ENCODE peak calls at places on chromosomes 11 and 22, in seven cellular contexts. J is left ventricle myocardium superior; F is skeletal muscle cell; Z is activated CD4-positive, alpha-beta T cell treated with anti-CD3 and anti-CD28 coated beads, Interleukin-2, amount 50 U/mL, for 4 hours; I is stimulated activated CD8-positive, alpha-beta memory T cell treated with anti-CD3 and anti-CD28 coated beads, Interleukin-15, amount 100 ng/mL, for 48 hours; Q is RWPE1; U is activated gamma-delta T cell treated with Interleukin-2 at 50 U/mL for 16 hours. S is an unnamed sample.

GRCh38 chr11:111460752-111461305 is 51.4 kb downstream of the BTG4 start:
- DNase-seq in F (peak), Z (no peak), Q (no peak), I (no peak), U (no peak), J (no peak), S (no peak)

GRCh38 chr11:99589771-99590170 is 569.0 kb downstream of the CNTN5 start:
- DNase-seq in I (no peak), J (no peak), Z (no peak), F (no peak), Q (no peak), U (no peak), S (no peak)

GRCh38 chr11:10568486-10568941 is at the start of gene LYVE1:
- DNase-seq in I (no peak), J (no peak), Z (no peak), U (no peak), F (peak), Q (no peak), S (no peak)

GRCh38 chr11:133913761-133914160 is 43.0 kb downstream of the IGSF9B start:
- DNase-seq in Q (no peak), F (no peak), I (no peak), J (no peak), U (no peak), Z (no peak), S (no peak)

GRCh38 chr11:113316251-113316650 is 1.9 kb downstream of the TTC12 start:
- DNase-seq in F (no peak), I (no peak), Z (no peak), J (no peak), U (no peak), Q (peak), S (no peak)

GRCh38 chr11:105274631-105275030 is 135.1 kb upstream of the CARD18 start:
- DNase-seq in Q (no peak), Z (no peak), J (no peak), I (no peak), U (no peak), F (no peak), S (no peak)

GRCh38 chr11:45233121-45233803 is 52.9 kb downstream of the SYT13 start:
- DNase-seq in F (no peak), Z (peak), Q (peak), I (peak), J (peak), U (peak), S (no peak)

GRCh38 chr22:49365191-49365837 is 462.4 kb downstream of the BRD1 start:
- DNase-seq in F (no peak), Z (no peak), J (no peak), U (no peak), Q (no peak), I (no peak), S (no peak)

GRCh38 chr11:31796523-31797226 is 14.4 kb downstream of the PAX6 start:
- DNase-seq in I (no peak), J (no peak), U (no peak), Q (no peak), F (no peak), Z (no peak), S (no peak)

GRCh38 chr11:32658639-32659406 is 75.2 kb downstream of the EIF3M start:
- DNase-seq in F (no peak), I (no peak), U (no peak), Z (no peak), J (no peak), Q (peak), S (no peak)

GRCh38 chr11:38005597-38005996 is 1407.6 kb upstream of the RAG2 start:
- DNase-seq in J (no peak), I (no peak), F (peak), Z (no peak), U (no peak), Q (no peak), S (no peak)

GRCh38 chr11:6200975-6201374 is 2.0 kb downstream of the OR52W1 start:
- DNase-seq in F (no peak), U (no peak), I (no peak), J (peak), Z (no peak), Q (no peak), S (peak)

GRCh38 chr11:73189723-73190556 is 28.1 kb upstream of the P2RY2 start:
- DNase-seq in Z (no peak), F (no peak), U (no peak), J (no peak), I (no peak), Q (no peak), S (no peak)

GRCh38 chr22:41681616-41682015 is 7.1 kb downstream of the SNU13 start:
- DNase-seq in J (no peak), F (no peak), I (no peak), Q (no peak), Z (no peak), U (no peak), S (peak)

GRCh38 chr11:19194620-19195308 is 7.0 kb downstream of the CSRP3 start:
- DNase-seq in Q (no peak), F (no peak), Z (no peak), U (no peak), J (no peak), I (no peak), S (no peak)

GRCh38 chr11:70200212-70200844 is 2.8 kb upstream of the FADD start:
- DNase-seq in Z (no peak), F (no peak), J (no peak), I (no peak), U (no peak), Q (no peak), S (no peak)

GRCh38 chr22:39607093-39607492 is 36.5 kb downstream of the CACNA1I start:
- DNase-seq in Q (no peak), I (no peak), F (no peak), J (no peak), U (no peak), Z (no peak), S (no peak)

GRCh38 chr11:225734-226453 is 10.2 kb downstream of the SIRT3 start:
- DNase-seq in F (no peak), I (no peak), Q (no peak), U (no peak), Z (no peak), J (no peak), S (no peak)

GRCh38 chr22:35345808-35346505 is 34.9 kb upstream of the HMOX1 start:
- DNase-seq in F (no peak), J (no peak), I (no peak), Q (no peak), Z (no peak), U (no peak), S (no peak)

S was measured in Right ventricle myocardium inferior.